ENCODE peak calls at places on chromosomes 5 and 9, in six cellular contexts. One of them, this sample, is unnamed.

GRCh38 chr5:132065351-132065937 is 5.0 kb downstream of the IL3 start:
- DNase-seq in prostate gland: no peak
- DNase-seq in GM23338: peak; percentile 90
- DNase-seq in GM12878: peak; percentile 8
- DNase-seq in sigmoid colon: peak; percentile 56
- DNase-seq in HCT116: peak; percentile 60
- DNase-seq in this sample: peak; percentile 50

GRCh38 chr5:78109891-78110324 is 184.6 kb downstream of the AP3B1 start:
- DNase-seq in prostate gland: no peak
- DNase-seq in GM23338: no peak
- DNase-seq in GM12878: peak; percentile 35
- DNase-seq in sigmoid colon: no peak
- DNase-seq in HCT116: no peak
- DNase-seq in this sample: no peak

GRCh38 chr5:176779537-176779936 is 30.8 kb upstream of the UNC5A start:
- DNase-seq in prostate gland: no peak
- DNase-seq in GM23338: no peak
- DNase-seq in GM12878: no peak
- DNase-seq in sigmoid colon: peak; percentile 15
- DNase-seq in HCT116: no peak
- DNase-seq in this sample: no peak

GRCh38 chr5:105877592-105877991 is 1793.1 kb downstream of the EFNA5 start:
- DNase-seq in prostate gland: no peak
- DNase-seq in GM23338: peak; percentile 24
- DNase-seq in GM12878: no peak
- DNase-seq in sigmoid colon: no peak
- DNase-seq in HCT116: no peak
- DNase-seq in this sample: no peak

GRCh38 chr9:111866976-111867375 is 29.6 kb upstream of the UGCG start:
- DNase-seq in prostate gland: no peak
- DNase-seq in GM23338: no peak
- DNase-seq in GM12878: no peak
- DNase-seq in sigmoid colon: no peak
- DNase-seq in HCT116: no peak
- DNase-seq in this sample: no peak

GRCh38 chr5:72242796-72243475 is 77.1 kb downstream of the MRPS27 start:
- DNase-seq in prostate gland: no peak
- DNase-seq in GM23338: peak; percentile 35
- DNase-seq in GM12878: no peak
- DNase-seq in sigmoid colon: no peak
- DNase-seq in HCT116: no peak
- DNase-seq in this sample: no peak

GRCh38 chr5:56123531-56124243 is 109.4 kb downstream of the ANKRD55 start:
- DNase-seq in prostate gland: no peak
- DNase-seq in GM23338: peak; percentile 44
- DNase-seq in GM12878: no peak
- DNase-seq in sigmoid colon: peak; percentile 73
- DNase-seq in HCT116: peak; percentile 91
- DNase-seq in this sample: peak; percentile 27

GRCh38 chr5:36690041-36690941 is 83.9 kb downstream of the SLC1A3 start:
- DNase-seq in prostate gland: peak; percentile 69
- DNase-seq in GM23338: peak; percentile 96
- DNase-seq in GM12878: peak; percentile 42
- DNase-seq in sigmoid colon: peak; percentile 91
- DNase-seq in HCT116: peak; percentile 81
- DNase-seq in this sample: peak; percentile 82

GRCh38 chr5:143204474-143205246 is 198.8 kb downstream of the NR3C1 start:
- DNase-seq in prostate gland: no peak
- DNase-seq in GM23338: no peak
- DNase-seq in GM12878: no peak
- DNase-seq in sigmoid colon: no peak
- DNase-seq in HCT116: no peak
- DNase-seq in this sample: no peak

GRCh38 chr9:38685535-38685934 is 34.4 kb downstream of the FAM240B start:
- DNase-seq in prostate gland: no peak
- DNase-seq in GM23338: peak; percentile 58
- DNase-seq in GM12878: no peak
- DNase-seq in sigmoid colon: no peak
- DNase-seq in HCT116: no peak
- DNase-seq in this sample: no peak

GRCh38 chr5:31921852-31922305 is 252.2 kb downstream of the GOLPH3 start:
- DNase-seq in prostate gland: no peak
- DNase-seq in GM23338: peak; percentile 77
- DNase-seq in GM12878: no peak
- DNase-seq in sigmoid colon: no peak
- DNase-seq in HCT116: no peak
- DNase-seq in this sample: no peak

GRCh38 chr9:87713278-87713989 is 12.5 kb upstream of the CTSL start:
- DNase-seq in prostate gland: no peak
- DNase-seq in GM23338: peak; percentile 27
- DNase-seq in GM12878: no peak
- DNase-seq in sigmoid colon: peak; percentile 98
- DNase-seq in HCT116: peak; percentile 76
- DNase-seq in this sample: peak; percentile 56

GRCh38 chr9:83554278-83554677 is 16.1 kb upstream of the FRMD3 start:
- DNase-seq in prostate gland: no peak
- DNase-seq in GM23338: no peak
- DNase-seq in GM12878: no peak
- DNase-seq in sigmoid colon: peak; percentile 68
- DNase-seq in HCT116: no peak
- DNase-seq in this sample: no peak

GRCh38 chr5:17316973-17317459 is 99.6 kb downstream of the BASP1 start:
- DNase-seq in prostate gland: no peak
- DNase-seq in GM23338: no peak
- DNase-seq in GM12878: peak; percentile 82
- DNase-seq in sigmoid colon: no peak
- DNase-seq in HCT116: no peak
- DNase-seq in this sample: no peak

GRCh38 chr9:27528278-27528885 is 1.2 kb downstream of the MOB3B start:
- DNase-seq in prostate gland: peak; percentile 75
- DNase-seq in GM23338: peak; percentile 93
- DNase-seq in GM12878: no peak
- DNase-seq in sigmoid colon: peak; percentile 94
- DNase-seq in HCT116: no peak
- DNase-seq in this sample: peak; percentile 84

GRCh38 chr5:149424371-149425315 is 45.6 kb upstream of the IL17B start:
- DNase-seq in prostate gland: no peak
- DNase-seq in GM23338: peak; percentile 89
- DNase-seq in GM12878: no peak
- DNase-seq in sigmoid colon: no peak
- DNase-seq in HCT116: no peak
- DNase-seq in this sample: no peak

GRCh38 chr9:106621299-106621920 is 241.6 kb upstream of the ZNF462 start:
- DNase-seq in prostate gland: no peak
- DNase-seq in GM23338: peak; percentile 40
- DNase-seq in GM12878: no peak
- DNase-seq in sigmoid colon: no peak
- DNase-seq in HCT116: no peak
- DNase-seq in this sample: no peak

GRCh38 chr9:99294850-99295461 is 72.9 kb downstream of the SEC61B start:
- DNase-seq in prostate gland: no peak
- DNase-seq in GM23338: no peak
- DNase-seq in GM12878: no peak
- DNase-seq in sigmoid colon: no peak
- DNase-seq in HCT116: peak; percentile 27
- DNase-seq in this sample: no peak

GRCh38 chr5:92460505-92460904 is 1077.4 kb upstream of the ARRDC3 start:
- DNase-seq in prostate gland: no peak
- DNase-seq in GM23338: no peak
- DNase-seq in GM12878: no peak
- DNase-seq in sigmoid colon: no peak
- DNase-seq in HCT116: no peak
- DNase-seq in this sample: no peak

GRCh38 chr9:99720455-99721050 is 101.1 kb upstream of the NR4A3 start:
- DNase-seq in prostate gland: no peak
- DNase-seq in GM23338: no peak
- DNase-seq in GM12878: peak; percentile 55
- DNase-seq in sigmoid colon: no peak
- DNase-seq in HCT116: no peak
- DNase-seq in this sample: no peak

GRCh38 chr5:19577882-19578281 is 410.1 kb downstream of the CDH18 start:
- DNase-seq in prostate gland: no peak
- DNase-seq in GM23338: no peak
- DNase-seq in GM12878: no peak
- DNase-seq in sigmoid colon: no peak
- DNase-seq in HCT116: no peak
- DNase-seq in this sample: no peak

GRCh38 chr5:14900661-14901461 is 29.3 kb upstream of the ANKH start:
- DNase-seq in prostate gland: no peak
- DNase-seq in GM23338: no peak
- DNase-seq in GM12878: no peak
- DNase-seq in sigmoid colon: no peak
- DNase-seq in HCT116: no peak
- DNase-seq in this sample: no peak

GRCh38 chr9:92414566-92414965 is 9.7 kb downstream of the OMD start:
- DNase-seq in prostate gland: no peak
- DNase-seq in GM23338: no peak
- DNase-seq in GM12878: no peak
- DNase-seq in sigmoid colon: no peak
- DNase-seq in HCT116: no peak
- DNase-seq in this sample: no peak

GRCh38 chr5:76325326-76325725 is 77.8 kb upstream of the IQGAP2 start:
- DNase-seq in prostate gland: no peak
- DNase-seq in GM23338: peak; percentile 18
- DNase-seq in GM12878: no peak
- DNase-seq in sigmoid colon: no peak
- DNase-seq in HCT116: no peak
- DNase-seq in this sample: no peak

GRCh38 chr5:83104031-83104430 is 26.7 kb downstream of the XRCC4 start:
- DNase-seq in prostate gland: no peak
- DNase-seq in GM23338: no peak
- DNase-seq in GM12878: no peak
- DNase-seq in sigmoid colon: no peak
- DNase-seq in HCT116: no peak
- DNase-seq in this sample: no peak

GRCh38 chr9:122029898-122030297 is 63.2 kb downstream of the TTLL11 start:
- DNase-seq in prostate gland: no peak
- DNase-seq in GM23338: no peak
- DNase-seq in GM12878: no peak
- DNase-seq in sigmoid colon: no peak
- DNase-seq in HCT116: no peak
- DNase-seq in this sample: no peak

GRCh38 chr5:57836921-57837320 is 354.3 kb upstream of the ACTBL2 start:
- DNase-seq in prostate gland: no peak
- DNase-seq in GM23338: no peak
- DNase-seq in GM12878: no peak
- DNase-seq in sigmoid colon: no peak
- DNase-seq in HCT116: no peak
- DNase-seq in this sample: no peak

GRCh38 chr9:126230692-126231091 is 95.9 kb upstream of the MVB12B start:
- DNase-seq in prostate gland: no peak
- DNase-seq in GM23338: no peak
- DNase-seq in GM12878: no peak
- DNase-seq in sigmoid colon: no peak
- DNase-seq in HCT116: no peak
- DNase-seq in this sample: no peak

GRCh38 chr9:126228111-126228778 is 98.4 kb upstream of the MVB12B start:
- DNase-seq in prostate gland: no peak
- DNase-seq in GM23338: no peak
- DNase-seq in GM12878: no peak
- DNase-seq in sigmoid colon: no peak
- DNase-seq in HCT116: no peak
- DNase-seq in this sample: no peak

GRCh38 chr9:126229501-126229900 is 97.1 kb upstream of the MVB12B start:
- DNase-seq in prostate gland: no peak
- DNase-seq in GM23338: no peak
- DNase-seq in GM12878: no peak
- DNase-seq in sigmoid colon: no peak
- DNase-seq in HCT116: no peak
- DNase-seq in this sample: no peak

GRCh38 chr9:126226991-126227937 is 99.4 kb upstream of the MVB12B start:
- DNase-seq in prostate gland: no peak
- DNase-seq in GM23338: no peak
- DNase-seq in GM12878: no peak
- DNase-seq in sigmoid colon: no peak
- DNase-seq in HCT116: no peak
- DNase-seq in this sample: no peak

GRCh38 chr9:126228779-126229444 is 97.7 kb upstream of the MVB12B start:
- DNase-seq in prostate gland: peak; percentile 63
- DNase-seq in GM23338: peak; percentile 90
- DNase-seq in GM12878: no peak
- DNase-seq in sigmoid colon: peak; percentile 84
- DNase-seq in HCT116: peak; percentile 53
- DNase-seq in this sample: peak; percentile 72
- TF ChIP-seq POLR2AphosphoS5 in prostate gland: no peak
- TF ChIP-seq POLR2AphosphoS5 in GM23338: no peak
- TF ChIP-seq POLR2AphosphoS5 in GM12878: no peak
- TF ChIP-seq POLR2AphosphoS5 in sigmoid colon: no peak
- TF ChIP-seq POLR2AphosphoS5 in HCT116: no peak
- TF ChIP-seq POLR2AphosphoS5 in this sample: peak; percentile 17

GRCh38 chr9:35831040-35831439 is 2.0 kb downstream of the TMEM8B start:
- DNase-seq in prostate gland: no peak
- DNase-seq in GM23338: no peak
- DNase-seq in GM12878: no peak
- DNase-seq in sigmoid colon: peak; percentile 42
- DNase-seq in HCT116: no peak
- DNase-seq in this sample: no peak
- H3K4me1 ChIP-seq in prostate gland: peaks cover 36% of the 10 kb centered on the region
- H3K4me1 ChIP-seq in GM23338: peaks cover 8% of the 10 kb centered on the region
- H3K4me1 ChIP-seq in GM12878: peaks cover 28% of the 10 kb centered on the region
- H3K4me1 ChIP-seq in sigmoid colon: peaks cover 32% of the 10 kb centered on the region
- H3K4me1 ChIP-seq in HCT116: peaks cover 3% of the 10 kb centered on the region
- H3K4me1 ChIP-seq in this sample: peaks cover 78% of the 10 kb centered on the region

DNA sequence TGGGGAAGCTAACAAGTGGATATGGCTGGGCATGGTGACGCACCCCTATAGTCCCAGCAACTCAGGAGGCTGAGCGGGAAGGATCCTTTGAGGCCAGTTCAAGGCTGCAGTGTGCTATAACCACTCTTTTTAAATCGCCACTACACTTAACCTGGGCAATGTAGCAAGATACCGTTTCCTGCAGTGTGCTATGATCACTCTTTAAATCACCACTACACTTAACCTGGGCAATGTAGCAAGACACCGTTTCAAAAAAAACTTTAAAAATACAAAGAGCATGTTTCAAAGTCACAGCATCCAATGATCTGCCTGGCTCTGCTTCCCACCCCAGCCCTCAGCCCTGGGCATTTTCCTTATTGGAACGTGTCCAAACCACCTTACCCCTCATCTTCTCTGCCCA is 14.5 kb downstream of the GRHPR start:
- DNase-seq in prostate gland: no peak
- DNase-seq in GM23338: no peak
- DNase-seq in GM12878: no peak
- DNase-seq in sigmoid colon: no peak
- DNase-seq in HCT116: no peak
- DNase-seq in this sample: no peak
- TF ChIP-seq POLR2AphosphoS5 in prostate gland: no peak
- TF ChIP-seq POLR2AphosphoS5 in GM23338: no peak
- TF ChIP-seq POLR2AphosphoS5 in GM12878: no peak
- TF ChIP-seq POLR2AphosphoS5 in sigmoid colon: no peak
- TF ChIP-seq POLR2AphosphoS5 in HCT116: no peak
- TF ChIP-seq POLR2AphosphoS5 in this sample: no peak

GRCh38 chr5:154474957-154475334 is 3.1 kb downstream of the HAND1 start:
- DNase-seq in prostate gland: no peak
- DNase-seq in GM23338: peak; percentile 14
- DNase-seq in GM12878: no peak
- DNase-seq in sigmoid colon: no peak
- DNase-seq in HCT116: no peak
- DNase-seq in this sample: no peak
- H3K4me1 ChIP-seq in prostate gland: peaks cover 8% of the 10 kb centered on the region
- H3K4me1 ChIP-seq in GM23338: peaks cover 68% of the 10 kb centered on the region
- H3K4me1 ChIP-seq in GM12878: peaks cover 14% of the 10 kb centered on the region
- H3K4me1 ChIP-seq in sigmoid colon: peaks cover 48% of the 10 kb centered on the region
- H3K4me1 ChIP-seq in HCT116: no peaks in the 10 kb centered on the region
- H3K4me1 ChIP-seq in this sample: peaks cover 53% of the 10 kb centered on the region